ENCODE peak calls at places on chromosomes 6 and 20, in four cellular contexts. B is HepG2, M is K562, X is A549. D is an unnamed sample.

GRCh38 chr6:134063121-134063965 is 10.9 kb upstream of the SLC2A12 start:
- DNase-seq in B (peak; percentile 40), M (peak; percentile 48), X (no peak), D (peak; percentile 32)

GRCh38 chr20:13625241-13625981 is 13.3 kb downstream of the TASP1 start:
- DNase-seq in B (no peak), M (no peak), X (no peak), D (peak; percentile 16)

GRCh38 chr6:149026530-149026942 is 279.7 kb downstream of the UST start:
- DNase-seq in B (peak; percentile 48), M (peak; percentile 69), X (no peak), D (peak; percentile 98)

GRCh38 chr20:9215539-9215938 is 146.7 kb downstream of the PLCB4 start:
- DNase-seq in B (peak; percentile 41), M (no peak), X (no peak), D (no peak)

GRCh38 chr6:163926642-163927041 is 512.1 kb downstream of the QKI start:
- DNase-seq in B (no peak), M (no peak), X (no peak), D (no peak)

GRCh38 chr6:166381733-166382499 is 824 bp downstream of the MPC1 start:
- DNase-seq in B (peak; percentile 58), M (peak; percentile 63), X (peak; percentile 22), D (peak; percentile 46)

GRCh38 chr6:147167576-147168461 is 36.4 kb upstream of the STXBP5 start:
- DNase-seq in B (no peak), M (no peak), X (no peak), D (no peak)

GRCh38 chr6:131733376-131734016 is 22.7 kb upstream of the CTAGE9 start:
- DNase-seq in B (no peak), M (no peak), X (no peak), D (peak; percentile 67)

GRCh38 chr6:41228616-41229015 is 467 bp downstream of the TREML4 start:
- DNase-seq in B (no peak), M (no peak), X (no peak), D (no peak)

GRCh38 chr6:139172567-139172966 is 37.7 kb downstream of the HECA start:
- DNase-seq in B (no peak), M (no peak), X (no peak), D (no peak)

GRCh38 chr6:170147056-170147787 is 143.7 kb downstream of the DLL1 start:
- DNase-seq in B (peak; percentile 20), M (no peak), X (no peak), D (no peak)

GRCh38 chr6:135266675-135267074 is 85.6 kb downstream of the MYB start:
- DNase-seq in B (no peak), M (no peak), X (no peak), D (no peak)

GRCh38 chr6:76694779-76695178 is 622.3 kb upstream of the IMPG1 start:
- DNase-seq in B (no peak), M (no peak), X (no peak), D (no peak)

GRCh38 chr6:17865243-17865642 is 122.2 kb downstream of the KIF13A start:
- DNase-seq in B (no peak), M (no peak), X (no peak), D (peak; percentile 39)

GRCh38 chr6:6884193-6884627 is 223.6 kb upstream of the RREB1 start:
- DNase-seq in B (no peak), M (no peak), X (no peak), D (no peak)

GRCh38 chr6:30678964-30679726 is 6.3 kb upstream of the DHX16 start:
- DNase-seq in B (peak; percentile 83), M (peak; percentile 81), X (peak; percentile 67), D (peak; percentile 73)

GRCh38 chr20:58579819-58580492 is 64.8 kb upstream of the APCDD1L start:
- DNase-seq in B (no peak), M (no peak), X (no peak), D (no peak)

GRCh38 chr6:116156405-116157326 is 30.7 kb upstream of the COL10A1 start:
- DNase-seq in B (no peak), M (no peak), X (no peak), D (no peak)

GRCh38 chr6:14074723-14075503 is 42.7 kb upstream of the CD83 start:
- DNase-seq in B (no peak), M (no peak), X (no peak), D (peak; percentile 44)

GRCh38 chr20:63775096-63775978 is 35.8 kb downstream of the SLC2A4RG start:
- DNase-seq in B (no peak), M (peak; percentile 56), X (no peak), D (peak; percentile 19)

GRCh38 chr6:11093065-11093590 is 506 bp upstream of the SMIM13 start:
- DNase-seq in B (no peak), M (no peak), X (peak; percentile 41), D (peak; percentile 41)

GRCh38 chr6:15506066-15506465 is 156.8 kb downstream of the DTNBP1 start:
- DNase-seq in B (no peak), M (no peak), X (no peak), D (no peak)

GRCh38 chr20:9460518-9460917 is 53.9 kb upstream of the LAMP5 start:
- DNase-seq in B (no peak), M (no peak), X (peak; percentile 4), D (peak; percentile 36)

GRCh38 chr6:124297507-124297906 is 493.8 kb downstream of the NKAIN2 start:
- DNase-seq in B (no peak), M (no peak), X (no peak), D (no peak)

GRCh38 chr6:37705239-37706051 is 7.8 kb upstream of the MDGA1 start:
- DNase-seq in B (no peak), M (peak; percentile 90), X (peak; percentile 55), D (peak; percentile 73)

GRCh38 chr6:169791721-169792131 is 40.3 kb downstream of the ERMARD start:
- DNase-seq in B (no peak), M (no peak), X (no peak), D (no peak)

GRCh38 chr6:148407372-148407771 is 64.7 kb downstream of the SASH1 start:
- DNase-seq in B (no peak), M (no peak), X (no peak), D (peak; percentile 97)

GRCh38 chr6:38193486-38194281 is 374.2 kb downstream of the ZFAND3 start:
- DNase-seq in B (no peak), M (no peak), X (no peak), D (no peak)

GRCh38 chr6:69487688-69488087 is 309.1 kb downstream of the LMBRD1 start:
- DNase-seq in B (no peak), M (peak; percentile 17), X (no peak), D (no peak)
- TF ChIP-seq SMC3 in B (no peak), M (no peak), X (no peak), D (no peak)

DNA sequence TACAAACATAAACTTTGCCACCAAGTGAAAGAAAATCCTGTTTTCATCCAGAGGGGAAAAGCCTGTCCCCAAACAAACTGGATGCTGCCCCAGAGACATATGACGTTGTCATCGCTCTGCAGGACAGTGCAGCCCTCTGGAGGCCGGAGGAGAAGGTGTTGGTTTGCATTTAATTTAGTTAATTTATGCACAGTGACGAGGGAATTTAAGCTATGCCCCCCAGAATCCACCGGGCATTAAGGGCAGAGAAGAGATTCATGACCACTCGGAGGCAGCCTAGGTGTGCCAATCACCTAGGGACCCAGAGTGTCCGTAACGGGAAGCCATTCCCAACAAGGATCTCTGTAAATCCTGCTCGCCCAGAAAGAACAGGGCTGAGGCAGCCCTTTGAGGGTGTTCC is 45.1 kb downstream of the NINL start:
- DNase-seq in B (no peak), M (no peak), X (no peak), D (no peak)
- TF ChIP-seq SMC3 in B (peak; percentile 11), M (peak; percentile 18), X (peak; percentile 27), D (no peak)

DNA sequence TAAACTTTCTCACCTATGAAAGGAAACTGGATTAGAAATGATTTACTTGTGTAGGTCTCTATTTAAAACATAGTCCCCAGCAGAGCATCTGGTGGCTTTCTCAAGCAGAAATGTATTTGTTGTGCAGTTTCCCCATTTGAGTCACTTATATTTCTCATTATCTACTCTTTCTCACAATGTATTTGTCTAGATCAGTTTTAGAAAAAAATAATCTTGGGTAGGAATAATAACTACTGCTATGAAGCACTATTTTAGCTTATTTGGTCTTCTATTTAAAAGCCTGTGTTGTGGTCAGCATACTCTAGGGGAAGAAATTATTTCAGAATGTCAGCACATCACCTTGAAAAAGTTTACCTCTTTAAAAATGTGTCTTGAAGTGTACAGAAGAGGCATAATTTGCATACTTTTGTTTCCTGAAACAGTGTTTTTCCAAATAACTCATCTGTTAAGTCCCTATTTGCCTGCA is 60.9 kb upstream of the PRL start:
- DNase-seq in B (no peak), M (no peak), X (no peak), D (no peak)
- TF ChIP-seq SMC3 in B (no peak), M (no peak), X (no peak), D (no peak)

GRCh38 chr20:23655551-23656211 is 17.9 kb upstream of the CST3 start:
- DNase-seq in B (no peak), M (no peak), X (no peak), D (no peak)
- TF ChIP-seq SMC3 in B (no peak), M (no peak), X (no peak), D (no peak)

GRCh38 chr20:33945391-33946079 is 48.2 kb upstream of the RALY start:
- DNase-seq in B (peak; percentile 55), M (no peak), X (no peak), D (peak; percentile 93)
- TF ChIP-seq SMC3 in B (no peak), M (no peak), X (no peak), D (no peak)

DNA sequence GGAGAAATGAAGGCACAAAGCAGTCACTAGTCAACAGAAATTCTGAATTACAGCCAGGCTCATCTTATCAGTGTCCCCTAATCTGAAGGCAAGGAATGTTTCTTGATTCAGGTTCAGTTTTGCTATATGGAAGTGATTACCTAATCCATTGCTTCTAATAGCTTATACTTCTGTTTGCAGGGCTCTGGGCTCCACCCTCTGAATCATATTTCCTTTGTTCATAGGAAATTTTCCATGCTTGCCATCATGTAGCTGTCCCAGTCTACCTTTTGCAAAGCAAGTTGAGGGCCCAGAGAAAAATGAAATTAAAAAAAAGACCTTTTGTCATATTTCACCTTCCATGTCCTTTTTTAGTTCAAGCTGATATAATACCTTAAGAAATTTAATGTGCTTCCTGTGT is 96.0 kb downstream of the LCA5 start:
- DNase-seq in B (no peak), M (no peak), X (no peak), D (no peak)
- TF ChIP-seq SMC3 in B (no peak), M (no peak), X (no peak), D (no peak)

GRCh38 chr20:45140836-45141235 is 16.6 kb upstream of the WFDC12 start:
- DNase-seq in B (no peak), M (no peak), X (no peak), D (no peak)
- TF ChIP-seq SMC3 in B (no peak), M (no peak), X (no peak), D (no peak)

DNA sequence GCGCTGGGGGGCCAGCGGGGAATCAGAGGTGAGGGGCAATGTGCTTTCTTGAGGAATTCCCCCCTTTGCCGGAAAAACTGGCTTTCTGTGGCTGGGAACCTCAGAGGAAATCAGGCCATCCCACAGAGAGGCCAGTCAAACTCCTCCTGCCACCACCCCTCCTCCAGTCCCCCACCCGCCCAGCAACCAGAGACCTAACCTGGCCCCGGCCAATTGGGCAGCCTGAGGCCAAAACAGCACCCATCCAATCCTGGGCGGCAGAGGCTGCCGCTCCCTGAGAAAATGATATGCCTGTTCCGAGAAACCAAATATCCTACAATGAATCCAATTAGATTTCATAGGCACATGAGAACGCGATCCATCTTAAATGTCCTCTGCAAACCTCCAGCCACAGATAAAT is 94.8 kb downstream of the DLGAP4 start:
- DNase-seq in B (no peak), M (no peak), X (no peak), D (no peak)
- TF ChIP-seq SMC3 in B (no peak), M (no peak), X (no peak), D (no peak)